ENCODE peak calls at places on chromosome 2, in eight cellular contexts. I, R, S, X, K, P, W and V are unnamed samples.

GRCh38 chr2:60966465-60967405 is 50.8 kb upstream of the PEX13 start:
- DNase-seq in I (no peak), X (no peak), R (no peak), P (no peak), S (no peak), K (no peak), W (no peak), V (no peak)

GRCh38 chr2:238771193-238771592 is 76.7 kb upstream of the TWIST2 start:
- DNase-seq in I (no peak), X (peak; percentile 43), S (no peak), P (peak; percentile 54), K (no peak), W (no peak), R (peak; percentile 59), V (no peak)

GRCh38 chr2:173982918-173983317 is 17.7 kb upstream of the SP3 start:
- DNase-seq in I (no peak), P (peak; percentile 44), X (peak; percentile 25), K (no peak), R (no peak), W (no peak), S (no peak), V (no peak)

GRCh38 chr2:56008661-56009411 is 85.3 kb upstream of the EFEMP1 start:
- DNase-seq in R (no peak), K (no peak), P (peak; percentile 97), W (peak; percentile 6), S (peak; percentile 45), X (peak; percentile 92), I (no peak), V (peak; percentile 74)

GRCh38 chr2:40260437-40260836 is 191.5 kb downstream of the SLC8A1 start:
- DNase-seq in P (no peak), R (no peak), K (no peak), X (no peak), W (no peak), S (no peak), I (no peak), V (no peak)

GRCh38 chr2:168816369-168816768 is 13.9 kb downstream of the NOSTRIN start:
- DNase-seq in X (peak; percentile 76), W (no peak), R (no peak), S (no peak), K (no peak), I (no peak), P (peak; percentile 89), V (no peak)

GRCh38 chr2:171478345-171478744 is 43.9 kb upstream of the CYBRD1 start:
- DNase-seq in X (peak; percentile 39), P (peak; percentile 31), R (no peak), I (no peak), W (no peak), S (no peak), K (no peak), V (no peak)

GRCh38 chr2:102166189-102166845 is 20.5 kb upstream of the IL1RL2 start:
- DNase-seq in R (peak; percentile 67), I (no peak), W (no peak), S (peak; percentile 69), P (peak; percentile 76), K (no peak), X (peak; percentile 57), V (no peak)

GRCh38 chr2:176383836-176384442 is 114.7 kb downstream of the MTX2 start:
- DNase-seq in S (no peak), X (no peak), P (no peak), I (no peak), K (no peak), W (no peak), R (no peak), V (no peak)

GRCh38 chr2:197274349-197274748 is 36.2 kb downstream of the ANKRD44 start:
- DNase-seq in I (no peak), W (no peak), R (no peak), S (no peak), P (no peak), K (no peak), X (no peak), V (no peak)

GRCh38 chr2:230924470-230925341 is at the start of gene GPR55:
- DNase-seq in X (no peak), P (no peak), W (no peak), I (peak; percentile 38), K (peak; percentile 21), R (no peak), S (no peak), V (no peak)

GRCh38 chr2:215758691-215759090 is 254.7 kb downstream of the MREG start:
- DNase-seq in R (no peak), K (no peak), P (peak; percentile 92), W (no peak), X (no peak), S (no peak), I (no peak), V (no peak)

GRCh38 chr2:69743847-69744264 is 1.9 kb downstream of the ANXA4 start:
- DNase-seq in I (no peak), S (no peak), K (no peak), P (no peak), W (no peak), R (no peak), X (no peak), V (no peak)

GRCh38 chr2:3467654-3468053 is 51.7 kb downstream of the ADI1 start:
- DNase-seq in R (no peak), K (no peak), S (no peak), P (no peak), W (no peak), X (no peak), I (no peak), V (no peak)

GRCh38 chr2:12428324-12428723 is 288.4 kb upstream of the TRIB2 start:
- DNase-seq in K (no peak), W (no peak), I (no peak), X (no peak), P (no peak), R (no peak), S (no peak), V (no peak)

GRCh38 chr2:12428786-12429185 is 287.9 kb upstream of the TRIB2 start:
- DNase-seq in W (no peak), K (no peak), X (no peak), P (no peak), R (no peak), S (no peak), I (no peak), V (no peak)

GRCh38 chr2:12421061-12421460 is 295.7 kb upstream of the TRIB2 start:
- DNase-seq in X (no peak), K (no peak), P (no peak), W (no peak), R (no peak), I (no peak), S (no peak), V (no peak)

GRCh38 chr2:12424219-12424618 is 292.5 kb upstream of the TRIB2 start:
- DNase-seq in I (no peak), X (no peak), P (peak; percentile 31), K (no peak), W (no peak), S (no peak), R (no peak), V (no peak)

DNA sequence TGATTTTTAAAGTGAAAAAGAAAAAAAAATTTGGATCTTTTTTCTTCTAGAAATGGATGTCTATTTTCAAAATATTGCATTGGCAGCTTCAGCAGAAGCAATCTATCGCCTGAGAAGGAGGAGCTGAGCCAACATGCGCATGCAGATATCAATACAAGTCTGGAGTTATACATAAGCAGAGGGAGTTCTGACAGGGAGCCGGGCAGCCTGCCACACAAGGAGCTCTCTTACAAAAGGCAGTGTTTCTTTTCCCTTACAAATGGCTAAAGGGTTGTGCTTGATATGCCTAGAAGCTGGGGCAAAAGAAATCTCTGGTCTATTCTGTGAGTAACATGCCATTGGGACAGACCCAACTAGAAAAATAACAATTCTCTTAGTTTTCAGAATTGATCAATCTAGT is 291.9 kb upstream of the TRIB2 start:
- DNase-seq in R (no peak), K (no peak), I (no peak), X (no peak), S (peak; percentile 19), W (no peak), P (no peak), V (no peak)
- TF ChIP-seq CTCF in R (no peak), K (no peak), I (no peak), X (no peak), S (no peak), W (no peak), P (no peak), V (no peak)

GRCh38 chr2:1051075-1051474 is 100.4 kb downstream of the SNTG2 start:
- DNase-seq in S (no peak), W (no peak), X (peak; percentile 56), R (peak; percentile 10), I (no peak), P (peak; percentile 37), K (no peak), V (no peak)
- TF ChIP-seq CTCF in S (peak; percentile 20), W (no peak), X (peak; percentile 62), R (no peak), I (no peak), P (peak; percentile 45), K (no peak), V (peak; percentile 25)

GRCh38 chr2:117537030-117537429 is 277.5 kb upstream of the DDX18 start:
- DNase-seq in P (no peak), S (no peak), K (no peak), W (no peak), X (no peak), I (no peak), R (no peak), V (no peak)

DNA sequence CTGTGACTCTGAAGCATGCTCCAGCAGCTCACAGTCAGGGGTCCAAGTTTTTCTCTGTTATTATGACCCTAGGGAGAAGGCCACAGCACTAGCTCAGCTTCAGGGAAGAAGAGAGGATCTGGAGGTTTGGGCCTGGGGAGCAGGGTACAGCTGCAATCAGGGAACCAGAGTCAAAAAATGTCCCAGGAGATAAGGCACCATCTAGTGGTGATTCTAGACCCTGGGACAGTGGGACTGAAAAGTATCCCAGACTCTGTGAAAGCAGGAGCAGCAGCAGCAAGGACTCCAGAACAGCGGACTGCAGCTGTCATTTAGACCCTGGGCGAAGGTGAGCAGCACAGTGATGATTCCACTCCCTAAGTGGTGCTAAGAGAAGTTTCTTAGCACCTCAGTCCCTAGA is 278.4 kb upstream of the DDX18 start:
- DNase-seq in X (no peak), P (no peak), S (peak; percentile 49), R (peak; percentile 16), K (no peak), W (no peak), I (no peak), V (peak; percentile 12)
- TF ChIP-seq CTCF in X (no peak), P (no peak), S (no peak), R (peak; percentile 64), K (no peak), W (no peak), I (no peak), V (peak; percentile 46)

GRCh38 chr2:170206246-170206645 is 28.3 kb downstream of the MYO3B start:
- DNase-seq in K (no peak), P (no peak), X (no peak), S (no peak), R (no peak), I (no peak), W (no peak), V (no peak)

GRCh38 chr2:170204561-170204960 is 26.6 kb downstream of the MYO3B start:
- DNase-seq in I (no peak), K (no peak), W (no peak), R (no peak), P (no peak), X (no peak), S (no peak), V (no peak)

GRCh38 chr2:170207901-170208300 is 30.0 kb downstream of the MYO3B start:
- DNase-seq in P (no peak), I (no peak), X (no peak), S (no peak), W (no peak), R (no peak), K (no peak), V (no peak)

GRCh38 chr2:170208967-170209366 is 31.0 kb downstream of the MYO3B start:
- DNase-seq in P (no peak), S (no peak), W (no peak), K (no peak), R (no peak), I (no peak), X (no peak), V (no peak)

GRCh38 chr2:170206805-170207407 is 29.0 kb downstream of the MYO3B start:
- DNase-seq in S (no peak), I (no peak), P (no peak), W (no peak), X (no peak), R (no peak), K (no peak), V (no peak)
- TF ChIP-seq CTCF in S (no peak), I (no peak), P (no peak), W (no peak), X (no peak), R (no peak), K (no peak), V (no peak)